ENCODE peak calls at places on chromosomes 5 and 9, in five cellular contexts. C is stomach, Y is ovary, N is Peyer's patch, I is heart left ventricle. K is an unnamed sample.

GRCh38 chr5:45038366-45038987 is 229.7 kb downstream of the MRPS30 start:
- DNase-seq in C (no peak), Y (no peak), N (no peak), I (no peak), K (no peak)

GRCh38 chr9:18447131-18447530 is 26.8 kb upstream of the ADAMTSL1 start:
- DNase-seq in C (no peak), Y (peak; percentile 50), N (no peak), I (no peak), K (peak; percentile 55)

GRCh38 chr9:27350382-27350781 is 53.4 kb upstream of the EQTN start:
- DNase-seq in C (no peak), Y (no peak), N (no peak), I (no peak), K (no peak)

GRCh38 chr9:4303002-4303401 is 3.1 kb upstream of the GLIS3 start:
- DNase-seq in C (no peak), Y (no peak), N (no peak), I (no peak), K (no peak)

GRCh38 chr5:3634061-3634460 is 38.4 kb downstream of the IRX1 start:
- DNase-seq in C (no peak), Y (no peak), N (no peak), I (no peak), K (no peak)

GRCh38 chr5:96120120-96120519 is 158.5 kb upstream of the ELL2 start:
- DNase-seq in C (no peak), Y (no peak), N (no peak), I (no peak), K (no peak)

GRCh38 chr5:38871790-38872551 is 26.2 kb downstream of the OSMR start:
- DNase-seq in C (no peak), Y (no peak), N (no peak), I (peak; percentile 20), K (no peak)

GRCh38 chr9:6417186-6417585 is 4.2 kb downstream of the UHRF2 start:
- DNase-seq in C (no peak), Y (no peak), N (no peak), I (no peak), K (no peak)

GRCh38 chr5:54944364-54944763 is 41.0 kb downstream of the ESM1 start:
- DNase-seq in C (no peak), Y (no peak), N (no peak), I (peak; percentile 16), K (peak; percentile 26)

GRCh38 chr5:1409386-1410110 is 35.7 kb downstream of the SLC6A3 start:
- DNase-seq in C (no peak), Y (no peak), N (peak; percentile 43), I (no peak), K (no peak)

DNA sequence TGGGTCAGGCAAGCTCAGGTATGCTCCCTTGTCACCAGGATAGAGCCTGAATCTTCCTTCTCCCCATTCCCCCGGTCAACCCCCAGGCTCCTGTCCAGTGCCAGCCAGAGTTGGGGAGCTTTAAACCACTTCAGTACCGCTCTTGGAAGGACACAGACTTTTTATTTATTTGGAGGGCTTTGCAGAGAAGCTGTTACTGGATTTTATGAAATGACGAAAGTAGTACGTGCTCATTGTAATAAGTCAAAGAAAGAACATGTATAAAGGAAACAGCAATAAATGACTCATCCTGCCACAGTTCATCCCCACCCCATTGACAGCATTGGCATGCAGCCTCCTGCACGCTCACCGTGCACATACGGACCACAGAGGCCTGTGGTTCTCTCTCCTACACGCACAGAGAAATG is 230.3 kb downstream of the AUH start:
- DNase-seq in C (peak; percentile 38), Y (peak; percentile 68), N (peak; percentile 88), I (no peak), K (peak; percentile 71)
- H3K27ac ChIP-seq in C (no peak overlapping the region), Y (no peak overlapping the region), N (no peak overlapping the region), I (no peak overlapping the region), K (peak overlapping the region; percentile 22)

GRCh38 chr5:179805070-179805528 is 1.6 kb downstream of the MGAT4B start:
- DNase-seq in C (peak; percentile 63), Y (no peak), N (peak; percentile 86), I (no peak), K (no peak)
- TF ChIP-seq POLR2A in C (no peak), Y (no peak), N (peak; percentile 97), I (no peak), K (no peak)

GRCh38 chr9:121304707-121305106 is 36.7 kb downstream of the GSN start:
- DNase-seq in C (no peak), Y (no peak), N (no peak), I (no peak), K (no peak)
- H3K27ac ChIP-seq in C (peak overlapping the region; percentile 31), Y (no peak overlapping the region), N (no peak overlapping the region), I (peak overlapping the region; percentile 12), K (peak overlapping the region; percentile 55)

DNA sequence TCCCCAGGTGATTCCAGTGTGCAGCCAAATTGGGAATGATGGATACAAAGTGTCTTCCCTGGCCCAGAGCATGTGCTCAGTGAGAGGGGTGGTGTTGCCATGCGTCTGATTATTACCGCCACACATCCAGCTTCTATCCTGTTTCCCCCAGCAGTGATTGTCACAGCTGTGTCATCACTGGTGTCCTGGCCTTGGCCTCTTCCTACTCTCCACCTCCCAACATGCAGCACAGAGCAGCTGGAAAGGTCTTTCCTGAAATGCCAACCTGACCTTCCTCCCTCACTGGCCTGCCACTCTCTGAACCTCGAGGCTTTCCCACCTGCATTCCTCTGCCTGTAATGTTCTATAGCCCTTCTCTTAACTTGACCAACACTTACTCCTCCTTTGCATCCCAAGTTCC is 60.0 kb downstream of the TMOD1 start:
- DNase-seq in C (no peak), Y (no peak), N (no peak), I (no peak), K (no peak)
- TF ChIP-seq POLR2A in C (no peak), Y (no peak), N (no peak), I (no peak), K (no peak)

GRCh38 chr9:35027361-35027760 is 37.8 kb downstream of the DNAJB5 start:
- DNase-seq in C (no peak), Y (no peak), N (no peak), I (no peak), K (no peak)
- H3K27ac ChIP-seq in C (no peak overlapping the region), Y (no peak overlapping the region), N (no peak overlapping the region), I (peak overlapping the region; percentile 27), K (no peak overlapping the region)

DNA sequence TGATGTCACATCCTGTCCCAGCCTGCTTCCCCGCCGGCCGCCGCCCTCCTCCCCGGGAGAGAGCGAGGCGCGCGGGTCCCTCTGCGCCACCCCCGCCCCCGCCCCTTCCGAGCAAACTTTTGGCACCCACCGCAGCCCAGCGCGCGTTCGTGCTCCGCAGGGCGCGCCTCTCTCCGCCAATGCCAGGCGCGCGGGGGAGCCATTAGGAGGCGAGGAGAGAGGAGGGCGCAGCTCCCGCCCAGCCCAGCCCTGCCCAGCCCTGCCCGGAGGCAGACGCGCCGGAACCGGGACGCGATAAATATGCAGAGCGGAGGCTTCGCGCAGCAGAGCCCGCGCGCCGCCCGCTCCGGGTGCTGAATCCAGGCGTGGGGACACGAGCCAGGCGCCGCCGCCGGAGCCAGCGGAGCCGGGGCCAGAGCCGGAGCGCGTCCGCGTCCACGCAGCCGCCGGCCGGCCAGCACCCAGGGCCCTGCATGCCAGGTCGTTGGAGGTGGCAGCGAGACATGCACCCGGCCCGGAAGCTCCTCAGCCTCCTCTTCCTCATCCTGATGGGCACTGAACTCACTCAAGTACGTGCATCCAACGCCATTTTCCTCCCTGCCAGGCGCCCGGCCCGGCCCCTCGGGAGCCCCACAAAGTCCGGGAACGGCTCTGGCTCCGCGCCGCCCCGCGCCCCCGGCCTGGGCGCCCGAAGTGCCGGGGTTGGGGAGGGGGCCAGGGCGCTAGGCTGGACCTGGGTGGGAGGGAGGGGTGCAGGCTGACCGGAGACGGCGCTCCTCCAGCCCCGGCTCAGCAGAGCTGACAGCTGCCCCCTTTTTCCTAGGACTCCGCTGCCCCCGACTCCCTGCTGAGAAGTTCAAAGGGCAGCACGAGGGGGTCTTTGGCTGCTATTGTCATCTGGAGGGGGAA is 12.0 kb upstream of the OLFM1 start:
- DNase-seq in C (peak; percentile 29), Y (peak; percentile 62), N (peak; percentile 47), I (peak; percentile 60), K (peak; percentile 60)
- TF ChIP-seq POLR2A in C (no peak), Y (no peak), N (no peak), I (no peak), K (peak; percentile 16)

GRCh38 chr5:149383399-149383798 is 4.3 kb upstream of the IL17B start:
- DNase-seq in C (no peak), Y (peak; percentile 66), N (no peak), I (peak; percentile 79), K (no peak)

GRCh38 chr5:149387982-149388381 is 8.9 kb upstream of the IL17B start:
- DNase-seq in C (no peak), Y (peak; percentile 82), N (no peak), I (peak; percentile 61), K (no peak)

GRCh38 chr5:149388498-149389190 is 9.6 kb upstream of the IL17B start:
- DNase-seq in C (no peak), Y (no peak), N (no peak), I (no peak), K (no peak)

GRCh38 chr5:149387081-149387611 is 8.1 kb upstream of the IL17B start:
- DNase-seq in C (no peak), Y (peak; percentile 57), N (no peak), I (peak; percentile 55), K (no peak)

GRCh38 chr5:149386166-149386565 is 7.1 kb upstream of the IL17B start:
- DNase-seq in C (no peak), Y (no peak), N (no peak), I (no peak), K (no peak)
- H3K27ac ChIP-seq in C (peak overlapping the region; percentile 81), Y (peak overlapping the region; percentile 59), N (peak overlapping the region; percentile 56), I (peak overlapping the region; percentile 84), K (peak overlapping the region; percentile 72)

GRCh38 chr9:35489313-35490154 is at the start of gene RUSC2:
- DNase-seq in C (peak; percentile 78), Y (peak; percentile 86), N (peak; percentile 79), I (peak; percentile 87), K (peak; percentile 67)
- TF ChIP-seq POLR2A in C (no peak), Y (peak; percentile 71), N (no peak), I (no peak), K (peak; percentile 67)